ENCODE peak calls at places on chromosomes 11 and 22, in nine cellular contexts. B is endothelial cell; P is stimulated activated CD4-positive, alpha-beta T cell treated with anti-CD3 and anti-CD28 coated beads, TNF-alpha, amount 100 ng/mL, for 1 hour; G is CD4-positive, alpha-beta memory T cell; H is neural crest cell; F is left ventricle myocardium superior; T is LoVo; X is CD8-positive, alpha-beta memory T cell; S is heart left ventricle. U is an unnamed sample.

GRCh38 chr22:22554324-22555284 is 4.5 kb downstream of the PRAME start:
- DNase-seq in B (no peak), P (no peak), G (no peak), H (no peak), F (no peak), T (no peak), X (no peak), S (no peak), U (no peak)

GRCh38 chr11:45713573-45713972 is 48.2 kb upstream of the CHST1 start:
- DNase-seq in B (no peak), P (no peak), G (no peak), H (no peak), F (no peak), T (no peak), X (no peak), S (no peak), U (no peak)

GRCh38 chr22:37345863-37346514 is 63.7 kb downstream of the CYTH4 start:
- DNase-seq in B (no peak), P (no peak), G (no peak), H (no peak), F (peak), T (no peak), X (no peak), S (no peak), U (no peak)

GRCh38 chr22:37165940-37166674 is 16.4 kb upstream of the IL2RB start:
- DNase-seq in B (no peak), P (no peak), G (no peak), H (no peak), F (peak), T (no peak), X (no peak), S (peak), U (peak)

GRCh38 chr11:67352546-67353316 is 615 bp downstream of the POLD4 start:
- DNase-seq in B (no peak), P (no peak), G (no peak), H (no peak), F (peak), T (no peak), X (peak), S (peak), U (no peak)

GRCh38 chr22:49328076-49328475 is 499.6 kb downstream of the BRD1 start:
- DNase-seq in B (no peak), P (no peak), G (peak), H (no peak), F (no peak), T (no peak), X (no peak), S (no peak), U (no peak)

GRCh38 chr22:40070701-40071100 is 75.9 kb downstream of the FAM83F start:
- DNase-seq in B (no peak), P (no peak), G (no peak), H (no peak), F (no peak), T (no peak), X (no peak), S (no peak), U (no peak)

GRCh38 chr22:31973739-31974138 is 29.4 kb downstream of the YWHAH start:
- DNase-seq in B (no peak), P (no peak), G (no peak), H (no peak), F (peak), T (peak), X (no peak), S (no peak), U (no peak)

GRCh38 chr11:16512842-16513241 is 156.5 kb upstream of the SOX6 start:
- DNase-seq in B (no peak), P (no peak), G (no peak), H (no peak), F (no peak), T (no peak), X (no peak), S (no peak), U (no peak)

U was measured in naive thymus-derived CD8-positive, alpha-beta T cell.